ENCODE peak calls at places on chromosomes 6 and 20, in eight cellular contexts. W, G, M, T, D, P, R and Q are unnamed samples.

GRCh38 chr6:150297327-150298028 is 71.3 kb upstream of the IYD start:
- DNase-seq in W (peak; percentile 56), G (peak; percentile 15), M (no peak), T (peak; percentile 59), D (no peak), P (no peak), R (peak; percentile 99), Q (peak; percentile 29)

GRCh38 chr20:46246527-46246926 is 61.8 kb downstream of the CDH22 start:
- DNase-seq in W (no peak), G (no peak), M (no peak), T (no peak), D (no peak), P (no peak), R (no peak), Q (no peak)

GRCh38 chr20:46438156-46438750 is 31.8 kb upstream of the ELMO2 start:
- DNase-seq in W (peak; percentile 15), G (peak; percentile 73), M (no peak), T (no peak), D (peak; percentile 15), P (peak; percentile 56), R (peak; percentile 31), Q (peak; percentile 57)

GRCh38 chr6:9397981-9398559 is 962.7 kb upstream of the SLC35B3 start:
- DNase-seq in W (no peak), G (peak; percentile 87), M (no peak), T (peak; percentile 45), D (no peak), P (peak; percentile 41), R (no peak), Q (no peak)

GRCh38 chr6:20312581-20312980 is 89.1 kb upstream of the E2F3 start:
- DNase-seq in W (no peak), G (no peak), M (no peak), T (no peak), D (no peak), P (no peak), R (no peak), Q (no peak)

GRCh38 chr6:106318851-106319250 is 6.7 kb downstream of the ATG5 start:
- DNase-seq in W (no peak), G (no peak), M (no peak), T (no peak), D (no peak), P (no peak), R (no peak), Q (no peak)

GRCh38 chr20:57774951-57775350 is 65.1 kb upstream of the PMEPA1 start:
- DNase-seq in W (no peak), G (no peak), M (no peak), T (no peak), D (no peak), P (no peak), R (no peak), Q (no peak)

GRCh38 chr20:4962257-4962855 is 39.0 kb downstream of the SLC23A2 start:
- DNase-seq in W (no peak), G (no peak), M (no peak), T (no peak), D (no peak), P (peak; percentile 52), R (no peak), Q (no peak)

GRCh38 chr20:22080985-22081384 is 375.5 kb downstream of the PAX1 start:
- DNase-seq in W (no peak), G (peak; percentile 67), M (no peak), T (no peak), D (no peak), P (no peak), R (no peak), Q (no peak)

GRCh38 chr6:112802154-112802553 is 455.0 kb downstream of the RFPL4B start:
- DNase-seq in W (no peak), G (peak; percentile 63), M (no peak), T (no peak), D (no peak), P (no peak), R (peak; percentile 26), Q (peak; percentile 93)

GRCh38 chr6:143337201-143337949 is 113.1 kb downstream of the ADAT2 start:
- DNase-seq in W (peak; percentile 49), G (peak; percentile 37), M (peak; percentile 42), T (peak; percentile 55), D (no peak), P (peak; percentile 84), R (no peak), Q (no peak)

GRCh38 chr6:67252663-67253062 is 1382.4 kb upstream of the ADGRB3 start:
- DNase-seq in W (no peak), G (no peak), M (no peak), T (no peak), D (no peak), P (no peak), R (no peak), Q (no peak)

GRCh38 chr6:128025478-128025877 is 124.6 kb upstream of the THEMIS start:
- DNase-seq in W (no peak), G (no peak), M (no peak), T (no peak), D (no peak), P (peak; percentile 19), R (no peak), Q (no peak)

GRCh38 chr6:4128072-4128471 is 7.3 kb downstream of the ECI2 start:
- DNase-seq in W (no peak), G (no peak), M (no peak), T (no peak), D (no peak), P (peak; percentile 7), R (no peak), Q (no peak)

GRCh38 chr20:18718129-18718528 is 95.5 kb upstream of the SCP2D1 start:
- DNase-seq in W (no peak), G (no peak), M (no peak), T (no peak), D (no peak), P (peak; percentile 19), R (no peak), Q (no peak)

GRCh38 chr6:48985025-48985424 is 478.0 kb downstream of the MMUT start:
- DNase-seq in W (no peak), G (peak; percentile 28), M (no peak), T (no peak), D (no peak), P (no peak), R (no peak), Q (peak; percentile 2)

GRCh38 chr20:50838322-50838625 is 43.4 kb downstream of the BCAS4 start:
- DNase-seq in W (no peak), G (no peak), M (no peak), T (no peak), D (no peak), P (no peak), R (no peak), Q (no peak)

GRCh38 chr20:61493798-61494305 is 241.8 kb downstream of the CDH4 start:
- DNase-seq in W (no peak), G (no peak), M (no peak), T (no peak), D (no peak), P (no peak), R (no peak), Q (no peak)

GRCh38 chr6:13273202-13273930 is 55.0 kb downstream of the TBC1D7 start:
- DNase-seq in W (peak; percentile 38), G (no peak), M (no peak), T (no peak), D (no peak), P (no peak), R (no peak), Q (no peak)

GRCh38 chr20:53621482-53622246 is 28.0 kb upstream of the ZNF217 start:
- DNase-seq in W (peak; percentile 62), G (peak; percentile 100), M (no peak), T (peak; percentile 67), D (no peak), P (peak; percentile 33), R (peak; percentile 89), Q (peak; percentile 76)

GRCh38 chr20:35434085-35435005 is 3.7 kb downstream of the GDF5 start:
- DNase-seq in W (no peak), G (no peak), M (no peak), T (no peak), D (no peak), P (no peak), R (no peak), Q (no peak)

GRCh38 chr20:10271470-10272219 is 53.0 kb downstream of the SNAP25 start:
- DNase-seq in W (no peak), G (no peak), M (no peak), T (no peak), D (no peak), P (peak; percentile 23), R (no peak), Q (no peak)

GRCh38 chr6:11110921-11111768 is at the start of gene ERVFRD-1:
- DNase-seq in W (no peak), G (no peak), M (no peak), T (no peak), D (no peak), P (no peak), R (no peak), Q (no peak)
- H3K4me3 ChIP-seq in W (peak within 1 kb of the TSS; percentile 9), G (no peak within 1 kb of the TSS), M (no peak within 1 kb of the TSS), T (no peak within 1 kb of the TSS), D (no peak within 1 kb of the TSS), P (no peak within 1 kb of the TSS), R (no peak within 1 kb of the TSS), Q (no peak within 1 kb of the TSS)

DNA sequence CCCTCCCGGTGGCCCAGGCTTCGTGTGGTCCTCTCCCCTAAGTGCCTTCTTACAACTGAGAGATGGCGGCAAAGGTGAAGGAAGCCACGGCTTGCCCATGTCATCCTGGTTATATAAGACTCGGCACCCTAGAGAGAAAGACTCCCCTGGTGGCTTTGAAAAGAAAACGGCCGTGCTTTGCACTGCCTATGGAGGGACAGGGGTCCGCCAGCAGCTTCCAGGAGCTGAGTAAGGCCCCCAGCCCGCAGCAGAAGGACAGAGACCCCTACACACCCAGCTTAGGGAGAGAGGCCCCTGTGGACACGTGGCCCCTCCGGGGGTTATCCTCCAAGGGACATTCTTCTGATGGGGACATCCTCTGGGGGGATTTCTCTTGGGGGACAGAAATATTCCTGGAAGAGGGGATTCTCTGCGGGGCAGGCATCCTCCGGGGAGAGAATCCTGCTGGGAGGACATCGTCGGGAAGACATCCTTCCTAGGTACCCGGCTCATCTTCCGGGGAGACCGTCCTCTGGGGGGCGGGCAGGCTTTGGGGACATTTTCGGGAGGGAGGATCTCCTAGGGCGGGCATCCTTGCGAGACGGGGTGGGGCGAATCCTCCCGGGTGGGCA is 509 bp upstream of the OGFR start:
- DNase-seq in W (no peak), G (no peak), M (no peak), T (no peak), D (no peak), P (no peak), R (no peak), Q (peak; percentile 14)
- H3K9ac ChIP-seq in W (no peak overlapping the region), G (no peak overlapping the region), M (peak overlapping the region; percentile 56), T (peak overlapping the region; percentile 63), D (no peak overlapping the region), P (peak overlapping the region; percentile 27), R (no peak overlapping the region), Q (peak overlapping the region; percentile 54)

DNA sequence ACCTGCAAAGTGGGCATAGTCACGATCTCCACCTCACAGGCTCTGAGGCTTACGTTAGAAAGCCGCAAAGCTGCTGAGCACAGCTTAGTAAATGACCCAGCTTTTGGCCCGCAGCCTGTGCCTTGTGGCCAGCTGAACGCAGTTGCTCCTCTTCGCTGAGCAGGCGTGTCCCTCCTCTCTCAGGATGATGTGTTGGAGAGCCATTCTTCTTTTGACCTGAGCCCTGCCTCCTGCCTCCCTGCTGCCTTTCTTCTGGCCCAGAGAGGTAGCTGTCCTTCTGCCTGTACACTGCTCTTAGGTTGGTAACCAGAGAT is 47.6 kb upstream of the MYL9 start:
- DNase-seq in W (no peak), G (no peak), M (no peak), T (peak; percentile 38), D (no peak), P (no peak), R (peak; percentile 85), Q (no peak)
- H3K4me1 ChIP-seq in W (peaks cover 3% of the 10 kb centered on the region), G (no peaks in the 10 kb centered on the region), M (peaks cover 25% of the 10 kb centered on the region), T (peaks cover 6% of the 10 kb centered on the region), D (peaks cover 8% of the 10 kb centered on the region), P (peaks cover 13% of the 10 kb centered on the region), R (peaks cover 41% of the 10 kb centered on the region), Q (peaks cover 77% of the 10 kb centered on the region)

GRCh38 chr6:159169557-159170332 is 545 bp downstream of the FNDC1 start:
- DNase-seq in W (peak; percentile 18), G (no peak), M (peak; percentile 25), T (peak; percentile 21), D (peak; percentile 40), P (peak; percentile 90), R (peak; percentile 26), Q (peak; percentile 76)
- H3K4me3 ChIP-seq in W (no peak overlapping the region), G (no peak overlapping the region), M (peak overlapping the region; percentile 49), T (peak overlapping the region; percentile 23), D (no peak overlapping the region), P (peak overlapping the region; percentile 11), R (no peak overlapping the region), Q (peak overlapping the region; percentile 62)